ENCODE peak calls at places on chromosomes 12 and 14, in four cellular contexts. One of them, this sample, is unnamed.

GRCh38 chr14:28785096-28785952 is 18.7 kb downstream of the FOXG1 start:
- DNase-seq in A673: peak
- DNase-seq in nephron progenitor cell: peak
- DNase-seq in choroid plexus epithelial cell: no peak
- DNase-seq in this sample: no peak

GRCh38 chr12:26425587-26426260 is 230.4 kb downstream of the SSPN start:
- DNase-seq in A673: peak
- DNase-seq in nephron progenitor cell: no peak
- DNase-seq in choroid plexus epithelial cell: peak
- DNase-seq in this sample: no peak

GRCh38 chr12:60148109-60148508 is 552.3 kb downstream of the SLC16A7 start:
- DNase-seq in nephron progenitor cell: no peak
- DNase-seq in choroid plexus epithelial cell: peak
- DNase-seq in A673: no peak
- DNase-seq in this sample: peak

GRCh38 chr12:109450980-109451379 is 26.1 kb downstream of the KCTD10 start:
- DNase-seq in A673: no peak
- DNase-seq in nephron progenitor cell: no peak
- DNase-seq in choroid plexus epithelial cell: no peak
- DNase-seq in this sample: no peak

GRCh38 chr12:101490286-101490920 is 15.3 kb downstream of the SPIC start:
- DNase-seq in choroid plexus epithelial cell: peak
- DNase-seq in A673: peak
- DNase-seq in nephron progenitor cell: peak
- DNase-seq in this sample: peak

GRCh38 chr12:78096909-78097597 is 266.4 kb downstream of the NAV3 start:
- DNase-seq in nephron progenitor cell: no peak
- DNase-seq in A673: peak
- DNase-seq in choroid plexus epithelial cell: peak
- DNase-seq in this sample: no peak

GRCh38 chr12:32505067-32505466 is 105.7 kb downstream of the FGD4 start:
- DNase-seq in choroid plexus epithelial cell: no peak
- DNase-seq in nephron progenitor cell: no peak
- DNase-seq in A673: peak
- DNase-seq in this sample: no peak

GRCh38 chr14:31449971-31450610 is 7.2 kb downstream of the DTD2 start:
- DNase-seq in choroid plexus epithelial cell: peak
- DNase-seq in nephron progenitor cell: no peak
- DNase-seq in A673: peak
- DNase-seq in this sample: peak

GRCh38 chr12:130992448-130992847 is 38.7 kb downstream of the ADGRD1 start:
- DNase-seq in choroid plexus epithelial cell: no peak
- DNase-seq in A673: no peak
- DNase-seq in nephron progenitor cell: no peak
- DNase-seq in this sample: no peak

GRCh38 chr12:113984464-113984863 is 18.3 kb upstream of the RBM19 start:
- DNase-seq in A673: no peak
- DNase-seq in nephron progenitor cell: no peak
- DNase-seq in choroid plexus epithelial cell: no peak
- DNase-seq in this sample: no peak

GRCh38 chr12:117714203-117714602 is 254.6 kb downstream of the KSR2 start:
- DNase-seq in A673: no peak
- DNase-seq in choroid plexus epithelial cell: no peak
- DNase-seq in nephron progenitor cell: no peak
- DNase-seq in this sample: no peak
- TF ChIP-seq CTCF in A673: no peak
- TF ChIP-seq CTCF in choroid plexus epithelial cell: no peak
- TF ChIP-seq CTCF in nephron progenitor cell: no peak
- TF ChIP-seq CTCF in this sample: no peak

DNA sequence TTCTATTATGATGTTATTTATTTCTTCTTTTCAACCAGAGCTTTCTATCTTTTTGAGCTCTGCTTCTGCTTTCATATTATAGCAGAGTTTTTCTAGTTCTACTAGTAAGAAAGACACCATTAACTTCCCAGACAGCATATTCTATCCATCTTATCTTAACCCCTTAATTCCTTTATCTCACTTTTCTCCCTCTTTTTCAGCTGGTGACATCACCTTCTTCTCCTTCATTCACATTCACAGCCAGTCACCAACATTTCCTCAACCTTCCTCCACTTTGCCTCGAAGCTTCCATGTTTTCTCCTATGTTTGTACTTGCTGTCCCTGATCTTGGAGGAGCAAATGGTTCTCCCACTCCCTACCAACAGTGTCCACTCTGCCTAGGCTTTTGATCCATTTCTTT is 3.5 kb upstream of the CSRP2 start:
- DNase-seq in choroid plexus epithelial cell: no peak
- DNase-seq in A673: no peak
- DNase-seq in nephron progenitor cell: no peak
- DNase-seq in this sample: no peak
- TF ChIP-seq CTCF in choroid plexus epithelial cell: no peak
- TF ChIP-seq CTCF in A673: no peak
- TF ChIP-seq CTCF in nephron progenitor cell: no peak
- TF ChIP-seq CTCF in this sample: no peak

DNA sequence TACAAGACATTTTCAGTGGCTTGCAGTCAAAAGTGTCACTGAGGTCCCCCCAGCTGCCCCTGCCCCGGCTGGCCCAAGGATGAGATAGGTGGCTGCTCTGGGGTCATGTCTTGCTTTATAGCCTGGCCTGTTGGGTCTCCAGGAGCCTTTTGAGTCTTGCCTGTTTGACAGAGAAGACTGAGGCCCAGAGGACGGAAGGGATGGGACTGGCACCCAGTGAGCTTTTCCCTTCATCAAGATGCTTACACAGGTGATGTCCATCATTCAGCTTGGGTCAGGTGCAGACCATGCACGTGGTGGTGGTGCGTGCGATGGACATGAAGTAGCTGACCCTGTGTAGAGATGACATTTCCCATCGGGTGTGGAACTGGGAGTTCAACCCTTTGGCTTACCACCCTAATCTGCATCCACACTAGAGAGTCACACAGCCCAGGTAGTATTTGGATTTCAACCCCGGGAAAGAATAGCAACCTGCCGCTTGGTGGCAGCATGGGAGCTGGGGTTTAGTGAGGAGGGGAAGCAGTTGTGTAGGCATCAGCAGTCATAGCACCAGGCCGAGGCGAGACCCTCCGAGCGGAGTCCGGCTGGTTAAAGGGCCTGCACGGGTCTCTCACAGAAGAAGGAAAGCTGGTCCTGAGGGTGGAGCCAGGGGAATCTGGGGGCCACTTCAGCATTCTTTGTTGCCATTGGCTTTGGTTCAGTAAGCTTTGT is 12.2 kb downstream of the CKB start:
- DNase-seq in choroid plexus epithelial cell: no peak
- DNase-seq in nephron progenitor cell: no peak
- DNase-seq in A673: no peak
- DNase-seq in this sample: no peak
- TF ChIP-seq CTCF in choroid plexus epithelial cell: no peak
- TF ChIP-seq CTCF in nephron progenitor cell: no peak
- TF ChIP-seq CTCF in A673: no peak
- TF ChIP-seq CTCF in this sample: no peak

DNA sequence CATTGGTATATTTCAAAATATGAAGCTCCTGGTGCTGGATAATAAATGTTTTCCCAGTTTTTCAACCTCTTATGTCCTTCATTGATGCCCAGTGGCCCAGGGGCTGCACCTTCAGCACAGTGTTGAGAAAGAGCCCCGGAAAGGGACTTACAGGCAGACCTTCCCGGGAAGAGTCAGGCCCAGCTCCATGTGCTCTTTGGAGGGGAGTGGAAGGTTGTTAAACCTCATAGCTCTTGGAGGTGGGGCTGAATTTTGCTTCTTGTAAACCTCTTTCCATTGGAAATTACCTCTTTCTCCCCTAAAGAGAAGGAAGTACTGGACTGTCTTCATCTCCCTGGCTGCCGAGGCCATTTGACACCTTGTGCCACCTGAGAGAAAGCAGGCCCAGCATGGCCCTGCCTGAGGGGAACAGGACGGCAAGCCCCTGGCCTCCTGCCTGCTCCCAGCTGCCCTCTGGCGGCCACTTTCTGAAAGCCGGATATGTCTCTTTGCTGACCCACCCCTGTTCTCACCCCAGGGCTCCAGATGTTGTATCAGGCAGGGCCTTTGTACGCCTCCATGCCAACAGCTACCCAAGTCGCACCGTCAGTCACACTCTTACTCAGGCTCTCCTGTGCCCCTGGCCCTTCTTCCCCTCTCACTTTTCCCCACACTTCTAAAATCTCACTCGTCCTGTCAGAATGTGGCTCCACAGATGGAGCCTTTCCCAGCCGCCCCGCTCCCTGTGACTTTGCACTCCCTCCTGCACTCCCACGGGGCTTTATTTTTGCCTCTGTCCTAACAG is 43.0 kb downstream of the EVL start:
- DNase-seq in choroid plexus epithelial cell: peak
- DNase-seq in nephron progenitor cell: peak
- DNase-seq in A673: peak
- DNase-seq in this sample: peak
- TF ChIP-seq CTCF in choroid plexus epithelial cell: peak
- TF ChIP-seq CTCF in nephron progenitor cell: peak
- TF ChIP-seq CTCF in A673: peak
- TF ChIP-seq CTCF in this sample: peak

GRCh38 chr14:81233615-81234014 is 12.9 kb upstream of the GTF2A1 start:
- DNase-seq in nephron progenitor cell: no peak
- DNase-seq in choroid plexus epithelial cell: no peak
- DNase-seq in A673: no peak
- DNase-seq in this sample: no peak

GRCh38 chr14:81234268-81234667 is 13.5 kb upstream of the GTF2A1 start:
- DNase-seq in nephron progenitor cell: no peak
- DNase-seq in choroid plexus epithelial cell: peak
- DNase-seq in A673: peak
- DNase-seq in this sample: peak

GRCh38 chr14:81236138-81236537 is 15.4 kb upstream of the GTF2A1 start:
- DNase-seq in choroid plexus epithelial cell: no peak
- DNase-seq in A673: no peak
- DNase-seq in nephron progenitor cell: no peak
- DNase-seq in this sample: no peak

GRCh38 chr14:81235096-81235495 is 14.3 kb upstream of the GTF2A1 start:
- DNase-seq in nephron progenitor cell: no peak
- DNase-seq in choroid plexus epithelial cell: no peak
- DNase-seq in A673: no peak
- DNase-seq in this sample: no peak

GRCh38 chr14:81231540-81231939 is 10.8 kb upstream of the GTF2A1 start:
- DNase-seq in nephron progenitor cell: no peak
- DNase-seq in A673: no peak
- DNase-seq in choroid plexus epithelial cell: no peak
- DNase-seq in this sample: no peak
- TF ChIP-seq CTCF in nephron progenitor cell: no peak
- TF ChIP-seq CTCF in A673: no peak
- TF ChIP-seq CTCF in choroid plexus epithelial cell: no peak
- TF ChIP-seq CTCF in this sample: no peak

GRCh38 chr12:9796346-9796745 is 30.9 kb upstream of the KLRF1 start:
- DNase-seq in nephron progenitor cell: no peak
- DNase-seq in choroid plexus epithelial cell: no peak
- DNase-seq in A673: no peak
- DNase-seq in this sample: no peak

GRCh38 chr12:9799961-9800360 is 27.3 kb upstream of the KLRF1 start:
- DNase-seq in A673: peak
- DNase-seq in nephron progenitor cell: no peak
- DNase-seq in choroid plexus epithelial cell: no peak
- DNase-seq in this sample: no peak

GRCh38 chr12:9796916-9797315 is 30.4 kb upstream of the KLRF1 start:
- DNase-seq in choroid plexus epithelial cell: no peak
- DNase-seq in nephron progenitor cell: no peak
- DNase-seq in A673: peak
- DNase-seq in this sample: no peak

GRCh38 chr12:9795945-9796344 is 31.3 kb upstream of the KLRF1 start:
- DNase-seq in A673: no peak
- DNase-seq in nephron progenitor cell: no peak
- DNase-seq in choroid plexus epithelial cell: no peak
- DNase-seq in this sample: no peak

DNA sequence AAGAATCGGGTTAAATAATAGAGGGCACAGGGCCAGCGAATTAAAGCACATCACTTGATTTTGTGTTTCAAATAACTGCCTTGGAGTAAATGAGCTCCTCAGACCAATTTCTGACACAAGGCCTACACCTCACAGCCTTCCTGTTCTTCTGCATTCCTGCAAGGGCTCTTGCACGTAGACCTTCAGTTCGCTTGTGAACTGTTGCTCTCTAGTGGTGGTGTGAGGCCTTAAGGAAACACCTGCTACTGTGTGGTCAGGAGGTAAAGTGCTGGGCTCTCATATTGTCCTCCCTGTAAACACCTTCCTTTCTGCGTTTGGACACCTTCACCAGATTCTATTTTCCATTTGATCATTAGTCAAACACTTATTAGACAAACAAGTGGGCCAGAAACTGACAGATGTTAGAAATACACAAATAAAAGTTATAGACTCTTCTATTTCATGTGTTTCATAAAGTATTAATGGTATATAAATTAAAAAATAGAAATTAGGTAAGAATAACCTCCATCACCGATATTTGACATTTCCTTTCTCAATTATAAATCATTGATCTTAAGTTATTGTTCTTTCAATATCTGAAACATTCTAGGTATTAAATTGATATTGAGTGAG is 29.2 kb upstream of the KLRF1 start:
- DNase-seq in nephron progenitor cell: peak
- DNase-seq in A673: peak
- DNase-seq in choroid plexus epithelial cell: peak
- DNase-seq in this sample: peak
- TF ChIP-seq CTCF in nephron progenitor cell: peak
- TF ChIP-seq CTCF in A673: peak
- TF ChIP-seq CTCF in choroid plexus epithelial cell: peak
- TF ChIP-seq CTCF in this sample: peak

DNA sequence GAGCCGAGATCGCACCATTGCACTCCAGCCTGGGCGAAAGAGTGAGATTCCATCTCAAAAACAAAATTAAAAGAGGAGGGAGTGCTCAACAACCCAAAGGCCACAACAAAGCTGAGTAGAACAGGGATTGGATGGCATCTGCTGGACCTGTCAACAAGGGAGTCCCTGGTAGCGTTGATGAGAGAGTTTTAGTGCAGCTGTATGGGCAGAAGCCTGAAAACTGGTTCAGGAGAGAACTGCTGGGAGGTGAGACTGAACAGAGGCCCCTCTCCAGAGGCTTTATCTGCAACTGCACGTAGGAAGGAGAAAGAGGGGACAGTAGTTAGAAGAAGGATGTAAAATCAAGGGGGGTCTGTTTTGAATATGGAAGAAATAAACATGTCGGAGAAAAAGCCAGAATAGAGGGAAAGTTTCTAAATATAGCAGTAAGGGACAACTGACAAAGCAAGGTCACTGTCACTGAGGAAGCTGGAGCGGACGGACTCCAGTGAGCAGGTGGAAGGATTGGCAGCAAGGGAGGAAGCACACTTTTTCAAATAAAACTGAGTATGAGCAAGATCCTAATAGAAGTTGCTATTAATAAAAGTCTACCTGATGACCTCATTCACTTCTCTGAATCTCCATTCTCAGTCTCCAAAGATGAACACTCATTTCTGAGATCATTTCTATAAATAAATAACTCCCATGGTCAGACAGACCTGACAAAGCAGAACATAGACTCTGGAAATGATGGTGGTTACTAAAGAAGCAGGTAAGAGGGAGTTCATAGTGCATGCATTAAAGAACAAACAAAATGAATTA is 11.8 kb upstream of the ATF1 start:
- DNase-seq in nephron progenitor cell: no peak
- DNase-seq in A673: no peak
- DNase-seq in choroid plexus epithelial cell: peak
- DNase-seq in this sample: no peak
- TF ChIP-seq CTCF in nephron progenitor cell: no peak
- TF ChIP-seq CTCF in A673: no peak
- TF ChIP-seq CTCF in choroid plexus epithelial cell: no peak
- TF ChIP-seq CTCF in this sample: no peak

This sample was measured in MCF 10A.